ENCODE peak calls at places on chromosomes 4 and X, in five cellular contexts. One of them, this sample, is unnamed. For H3K4me1, the result is how much of the 10 kb centered on the place peaks cover.

GRCh38 chr4:134470544-134470943 is 269.0 kb upstream of the PABPC4L start:
- DNase-seq in uterus: no peak
- DNase-seq in right cardiac atrium: no peak
- DNase-seq in CD4-positive, CD25-positive, alpha-beta regulatory T cell: no peak
- DNase-seq in CD8-positive, alpha-beta memory T cell: no peak
- DNase-seq in this sample: no peak

GRCh38 chr4:42608551-42608950 is 48.4 kb downstream of the ATP8A1 start:
- DNase-seq in uterus: no peak
- DNase-seq in right cardiac atrium: no peak
- DNase-seq in CD4-positive, CD25-positive, alpha-beta regulatory T cell: no peak
- DNase-seq in CD8-positive, alpha-beta memory T cell: no peak
- DNase-seq in this sample: no peak

GRCh38 chrX:17655232-17656034 is 81.9 kb upstream of the SCML1 start:
- DNase-seq in uterus: no peak
- DNase-seq in right cardiac atrium: peak
- DNase-seq in CD4-positive, CD25-positive, alpha-beta regulatory T cell: no peak
- DNase-seq in CD8-positive, alpha-beta memory T cell: no peak
- DNase-seq in this sample: no peak

GRCh38 chr4:90958256-90958895 is 831.2 kb downstream of the CCSER1 start:
- DNase-seq in uterus: no peak
- DNase-seq in right cardiac atrium: no peak
- DNase-seq in CD4-positive, CD25-positive, alpha-beta regulatory T cell: no peak
- DNase-seq in CD8-positive, alpha-beta memory T cell: no peak
- DNase-seq in this sample: no peak

GRCh38 chrX:68692651-68693050 is 45.2 kb downstream of the STARD8 start:
- DNase-seq in uterus: no peak
- DNase-seq in right cardiac atrium: no peak
- DNase-seq in CD4-positive, CD25-positive, alpha-beta regulatory T cell: no peak
- DNase-seq in CD8-positive, alpha-beta memory T cell: no peak
- DNase-seq in this sample: no peak

GRCh38 chrX:57453901-57454300 is 137.9 kb upstream of the ZXDB start:
- DNase-seq in uterus: no peak
- DNase-seq in right cardiac atrium: no peak
- DNase-seq in CD4-positive, CD25-positive, alpha-beta regulatory T cell: no peak
- DNase-seq in CD8-positive, alpha-beta memory T cell: no peak
- DNase-seq in this sample: peak

GRCh38 chr4:122827258-122827887 is 742 bp downstream of the FGF2 start:
- DNase-seq in uterus: peak
- DNase-seq in right cardiac atrium: peak
- DNase-seq in CD4-positive, CD25-positive, alpha-beta regulatory T cell: no peak
- DNase-seq in CD8-positive, alpha-beta memory T cell: peak
- DNase-seq in this sample: peak

GRCh38 chrX:129737921-129738320 is 858 bp upstream of the XPNPEP2 start:
- DNase-seq in uterus: no peak
- DNase-seq in right cardiac atrium: no peak
- DNase-seq in CD4-positive, CD25-positive, alpha-beta regulatory T cell: no peak
- DNase-seq in CD8-positive, alpha-beta memory T cell: no peak
- DNase-seq in this sample: peak

GRCh38 chr4:30962949-30963348 is 242.8 kb downstream of the PCDH7 start:
- DNase-seq in uterus: no peak
- DNase-seq in right cardiac atrium: no peak
- DNase-seq in CD4-positive, CD25-positive, alpha-beta regulatory T cell: no peak
- DNase-seq in CD8-positive, alpha-beta memory T cell: no peak
- DNase-seq in this sample: no peak

GRCh38 chr4:26032572-26033320 is 118.7 kb downstream of the SMIM20 start:
- DNase-seq in uterus: peak
- DNase-seq in right cardiac atrium: no peak
- DNase-seq in CD4-positive, CD25-positive, alpha-beta regulatory T cell: no peak
- DNase-seq in CD8-positive, alpha-beta memory T cell: no peak
- DNase-seq in this sample: no peak

GRCh38 chr4:88189881-88190585 is 31.6 kb upstream of the ABCG2 start:
- DNase-seq in uterus: no peak
- DNase-seq in right cardiac atrium: no peak
- DNase-seq in CD4-positive, CD25-positive, alpha-beta regulatory T cell: no peak
- DNase-seq in CD8-positive, alpha-beta memory T cell: no peak
- DNase-seq in this sample: no peak

GRCh38 chr4:165383757-165384156 is 4.9 kb downstream of the CPE start:
- DNase-seq in uterus: no peak
- DNase-seq in right cardiac atrium: no peak
- DNase-seq in CD4-positive, CD25-positive, alpha-beta regulatory T cell: no peak
- DNase-seq in CD8-positive, alpha-beta memory T cell: no peak
- DNase-seq in this sample: no peak

GRCh38 chr4:53830511-53830910 is 233.9 kb downstream of the CHIC2 start:
- DNase-seq in uterus: no peak
- DNase-seq in right cardiac atrium: no peak
- DNase-seq in CD4-positive, CD25-positive, alpha-beta regulatory T cell: no peak
- DNase-seq in CD8-positive, alpha-beta memory T cell: no peak
- DNase-seq in this sample: no peak

GRCh38 chrX:68978211-68978780 is 149.5 kb downstream of the EFNB1 start:
- DNase-seq in uterus: no peak
- DNase-seq in right cardiac atrium: peak
- DNase-seq in CD4-positive, CD25-positive, alpha-beta regulatory T cell: no peak
- DNase-seq in CD8-positive, alpha-beta memory T cell: no peak
- DNase-seq in this sample: no peak

GRCh38 chr4:68904786-68905185 is 46.8 kb downstream of the UGT2A3 start:
- DNase-seq in uterus: no peak
- DNase-seq in right cardiac atrium: no peak
- DNase-seq in CD4-positive, CD25-positive, alpha-beta regulatory T cell: no peak
- DNase-seq in CD8-positive, alpha-beta memory T cell: no peak
- DNase-seq in this sample: no peak

GRCh38 chrX:112874140-112874539 is 33.5 kb upstream of the AMOT start:
- DNase-seq in uterus: no peak
- DNase-seq in right cardiac atrium: no peak
- DNase-seq in CD4-positive, CD25-positive, alpha-beta regulatory T cell: no peak
- DNase-seq in CD8-positive, alpha-beta memory T cell: no peak
- DNase-seq in this sample: no peak

GRCh38 chr4:56466910-56467283 is 520 bp upstream of the SRP72 start:
- DNase-seq in uterus: no peak
- DNase-seq in right cardiac atrium: no peak
- DNase-seq in CD4-positive, CD25-positive, alpha-beta regulatory T cell: no peak
- DNase-seq in CD8-positive, alpha-beta memory T cell: no peak
- DNase-seq in this sample: no peak
- H3K4me1 ChIP-seq in uterus: under half
- H3K4me1 ChIP-seq in right cardiac atrium: under half
- H3K4me1 ChIP-seq in CD4-positive, CD25-positive, alpha-beta regulatory T cell: under half
- H3K4me1 ChIP-seq in CD8-positive, alpha-beta memory T cell: under half
- H3K4me1 ChIP-seq in this sample: under half

GRCh38 chr4:658031-658667 is 15.9 kb downstream of the ATP5ME start:
- DNase-seq in uterus: no peak
- DNase-seq in right cardiac atrium: peak
- DNase-seq in CD4-positive, CD25-positive, alpha-beta regulatory T cell: no peak
- DNase-seq in CD8-positive, alpha-beta memory T cell: no peak
- DNase-seq in this sample: no peak

GRCh38 chr4:657338-658030 is 16.6 kb downstream of the ATP5ME start:
- DNase-seq in uterus: no peak
- DNase-seq in right cardiac atrium: peak
- DNase-seq in CD4-positive, CD25-positive, alpha-beta regulatory T cell: no peak
- DNase-seq in CD8-positive, alpha-beta memory T cell: no peak
- DNase-seq in this sample: no peak

GRCh38 chr4:654871-655734 is 19.0 kb downstream of the ATP5ME start:
- DNase-seq in uterus: no peak
- DNase-seq in right cardiac atrium: no peak
- DNase-seq in CD4-positive, CD25-positive, alpha-beta regulatory T cell: no peak
- DNase-seq in CD8-positive, alpha-beta memory T cell: no peak
- DNase-seq in this sample: no peak

GRCh38 chr4:655735-656151 is 18.3 kb downstream of the ATP5ME start:
- DNase-seq in uterus: no peak
- DNase-seq in right cardiac atrium: no peak
- DNase-seq in CD4-positive, CD25-positive, alpha-beta regulatory T cell: no peak
- DNase-seq in CD8-positive, alpha-beta memory T cell: no peak
- DNase-seq in this sample: no peak

GRCh38 chr4:656651-657337 is 17.3 kb downstream of the ATP5ME start:
- DNase-seq in uterus: no peak
- DNase-seq in right cardiac atrium: no peak
- DNase-seq in CD4-positive, CD25-positive, alpha-beta regulatory T cell: no peak
- DNase-seq in CD8-positive, alpha-beta memory T cell: no peak
- DNase-seq in this sample: no peak
- H3K4me1 ChIP-seq in uterus: under half
- H3K4me1 ChIP-seq in right cardiac atrium: under half
- H3K4me1 ChIP-seq in CD4-positive, CD25-positive, alpha-beta regulatory T cell: under half
- H3K4me1 ChIP-seq in CD8-positive, alpha-beta memory T cell: under half
- H3K4me1 ChIP-seq in this sample: under half

DNA sequence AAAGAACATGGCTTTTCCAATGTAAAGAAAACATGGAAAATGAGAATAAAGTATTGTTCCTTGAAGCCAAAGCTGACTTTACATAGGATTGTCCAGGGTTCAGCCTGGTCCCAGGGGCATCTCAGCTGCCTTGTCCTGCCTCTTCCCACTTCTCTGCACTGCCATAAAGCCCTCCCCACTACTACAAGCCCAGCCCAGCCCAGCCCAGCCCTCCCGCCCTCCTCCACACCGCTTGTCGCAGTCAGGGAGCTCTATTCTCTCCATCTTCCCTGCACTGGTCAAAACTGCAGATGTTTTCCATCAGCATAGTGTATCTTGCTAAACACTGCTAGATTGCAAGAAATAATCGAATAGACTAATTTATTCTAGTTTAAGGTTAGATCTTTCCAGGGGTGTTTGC is 100.2 kb downstream of the TENM3 start:
- DNase-seq in uterus: no peak
- DNase-seq in right cardiac atrium: no peak
- DNase-seq in CD4-positive, CD25-positive, alpha-beta regulatory T cell: no peak
- DNase-seq in CD8-positive, alpha-beta memory T cell: no peak
- DNase-seq in this sample: no peak
- H3K4me1 ChIP-seq in uterus: under half
- H3K4me1 ChIP-seq in right cardiac atrium: under half
- H3K4me1 ChIP-seq in CD4-positive, CD25-positive, alpha-beta regulatory T cell: under half
- H3K4me1 ChIP-seq in CD8-positive, alpha-beta memory T cell: under half
- H3K4me1 ChIP-seq in this sample: under half

DNA sequence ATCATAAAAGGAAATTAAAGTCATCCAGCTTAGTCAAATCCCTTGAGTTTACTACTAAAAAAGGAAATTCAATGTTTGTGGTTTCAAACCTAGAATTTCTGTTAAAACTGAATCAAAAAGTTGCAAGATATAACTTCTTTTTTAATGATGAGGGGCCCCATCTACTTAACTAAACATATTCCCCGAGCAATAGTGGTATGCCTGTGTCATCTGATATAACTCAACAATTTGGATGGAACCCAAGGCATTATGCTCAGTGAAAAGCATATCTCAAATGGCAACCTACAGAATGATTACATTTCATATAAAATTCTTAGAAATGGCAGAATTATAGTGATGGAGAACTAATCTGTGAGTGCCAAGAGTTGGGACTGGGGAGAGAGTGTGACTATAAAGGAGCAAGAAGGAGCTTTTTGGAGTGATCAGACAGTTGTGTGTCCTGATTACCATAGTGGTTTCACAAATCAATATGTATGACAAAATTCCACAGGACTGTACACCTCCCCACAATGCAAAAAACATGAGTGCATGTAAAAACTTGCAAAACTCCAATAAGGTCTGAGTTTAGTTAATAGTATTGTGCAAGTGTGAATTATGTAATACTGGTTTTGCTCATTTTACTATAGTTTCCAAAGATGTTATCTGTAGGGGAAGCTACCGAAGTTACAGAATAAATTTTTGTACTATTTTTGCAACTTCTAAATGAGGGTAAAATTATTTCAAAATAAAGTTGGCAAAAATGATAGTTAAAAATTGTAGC is 323.2 kb downstream of the ARHGAP24 start:
- DNase-seq in uterus: no peak
- DNase-seq in right cardiac atrium: no peak
- DNase-seq in CD4-positive, CD25-positive, alpha-beta regulatory T cell: no peak
- DNase-seq in CD8-positive, alpha-beta memory T cell: no peak
- DNase-seq in this sample: no peak
- H3K4me1 ChIP-seq in uterus: under half
- H3K4me1 ChIP-seq in right cardiac atrium: under half
- H3K4me1 ChIP-seq in CD4-positive, CD25-positive, alpha-beta regulatory T cell: under half
- H3K4me1 ChIP-seq in CD8-positive, alpha-beta memory T cell: under half
- H3K4me1 ChIP-seq in this sample: under half

GRCh38 chr4:168853770-168854169 is 156.3 kb downstream of the CBR4 start:
- DNase-seq in uterus: no peak
- DNase-seq in right cardiac atrium: no peak
- DNase-seq in CD4-positive, CD25-positive, alpha-beta regulatory T cell: no peak
- DNase-seq in CD8-positive, alpha-beta memory T cell: no peak
- DNase-seq in this sample: no peak
- H3K4me1 ChIP-seq in uterus: under half
- H3K4me1 ChIP-seq in right cardiac atrium: under half
- H3K4me1 ChIP-seq in CD4-positive, CD25-positive, alpha-beta regulatory T cell: under half
- H3K4me1 ChIP-seq in CD8-positive, alpha-beta memory T cell: under half
- H3K4me1 ChIP-seq in this sample: under half

This sample was measured in OCI-LY7.